ENCODE peak calls at places on chromosomes 2 and 18, in seven cellular contexts. L is body of pancreas, O is ovary, C is uterus, R is esophagus muscularis mucosa, K is adrenal gland, P is thyroid gland. T is an unnamed sample.

GRCh38 chr2:86794866-86795265 is 4.2 kb upstream of the CD8A start:
- DNase-seq in P (no peak), R (peak; percentile 75), C (no peak), K (no peak), L (no peak), O (no peak), T (no peak)

GRCh38 chr18:13070460-13070859 is 79.3 kb downstream of the CEP192 start:
- DNase-seq in R (no peak), K (no peak), L (no peak), O (no peak), P (no peak), C (no peak), T (no peak)

GRCh38 chr2:102667072-102667471 is 47.7 kb downstream of the SLC9A2 start:
- DNase-seq in C (no peak), K (no peak), R (no peak), L (no peak), O (no peak), P (no peak), T (no peak)

GRCh38 chr2:20640411-20641122 is 10.3 kb downstream of the HS1BP3 start:
- DNase-seq in L (peak; percentile 21), R (no peak), K (peak; percentile 75), C (peak; percentile 61), P (peak; percentile 79), O (peak; percentile 77), T (no peak)

GRCh38 chr18:73980289-73980979 is 167.2 kb downstream of the FBXO15 start:
- DNase-seq in P (no peak), O (no peak), L (peak; percentile 10), C (no peak), R (peak; percentile 77), K (no peak), T (no peak)

GRCh38 chr2:224691563-224691962 is 24.6 kb downstream of the CCDC195 start:
- DNase-seq in L (no peak), P (no peak), O (no peak), K (no peak), R (no peak), C (no peak), T (no peak)

GRCh38 chr2:105812180-105813044 is 67.7 kb downstream of the NCK2 start:
- DNase-seq in R (no peak), O (peak; percentile 53), C (peak; percentile 44), P (peak; percentile 88), K (peak; percentile 59), L (peak; percentile 45), T (no peak)

GRCh38 chr18:54260376-54261072 is 8.8 kb upstream of the POLI start:
- DNase-seq in C (no peak), R (no peak), L (peak; percentile 23), K (no peak), O (no peak), P (peak; percentile 25), T (no peak)

GRCh38 chr2:151156943-151157705 is 104.5 kb downstream of the RBM43 start:
- DNase-seq in O (no peak), R (no peak), L (no peak), P (no peak), C (no peak), K (no peak), T (no peak)

GRCh38 chr2:85750509-85751299 is 3.1 kb upstream of the ATOH8 start:
- DNase-seq in L (peak; percentile 84), K (peak; percentile 80), C (peak; percentile 70), O (peak; percentile 81), P (peak; percentile 84), R (no peak), T (peak; percentile 68)

GRCh38 chr2:38692636-38693318 is 26.9 kb downstream of the GALM start:
- DNase-seq in R (no peak), K (peak; percentile 84), O (no peak), P (peak; percentile 43), L (peak; percentile 94), C (no peak), T (no peak)

GRCh38 chr2:187546762-187547333 is 7.4 kb downstream of the TFPI start:
- DNase-seq in K (no peak), L (no peak), P (no peak), O (no peak), C (no peak), R (no peak), T (no peak)

GRCh38 chr2:134407154-134407890 is 153.4 kb downstream of the MGAT5 start:
- DNase-seq in L (no peak), R (no peak), C (no peak), K (no peak), O (no peak), P (no peak), T (no peak)

GRCh38 chr18:23894661-23895175 is 119.8 kb upstream of the TTC39C start:
- DNase-seq in L (no peak), K (no peak), O (no peak), C (no peak), R (peak; percentile 80), P (no peak), T (no peak)

GRCh38 chr2:174634130-174635014 is 36.8 kb upstream of the WIPF1 start:
- DNase-seq in L (no peak), C (no peak), P (peak; percentile 11), O (no peak), R (no peak), K (no peak), T (no peak)

GRCh38 chr2:128365217-128365905 is 46.7 kb upstream of the HS6ST1 start:
- DNase-seq in P (no peak), R (no peak), O (no peak), L (no peak), C (no peak), K (no peak), T (no peak)

GRCh38 chr2:204282525-204282924 is 262.8 kb upstream of the PARD3B start:
- DNase-seq in C (no peak), K (no peak), R (no peak), L (no peak), O (no peak), P (no peak), T (no peak)

DNA sequence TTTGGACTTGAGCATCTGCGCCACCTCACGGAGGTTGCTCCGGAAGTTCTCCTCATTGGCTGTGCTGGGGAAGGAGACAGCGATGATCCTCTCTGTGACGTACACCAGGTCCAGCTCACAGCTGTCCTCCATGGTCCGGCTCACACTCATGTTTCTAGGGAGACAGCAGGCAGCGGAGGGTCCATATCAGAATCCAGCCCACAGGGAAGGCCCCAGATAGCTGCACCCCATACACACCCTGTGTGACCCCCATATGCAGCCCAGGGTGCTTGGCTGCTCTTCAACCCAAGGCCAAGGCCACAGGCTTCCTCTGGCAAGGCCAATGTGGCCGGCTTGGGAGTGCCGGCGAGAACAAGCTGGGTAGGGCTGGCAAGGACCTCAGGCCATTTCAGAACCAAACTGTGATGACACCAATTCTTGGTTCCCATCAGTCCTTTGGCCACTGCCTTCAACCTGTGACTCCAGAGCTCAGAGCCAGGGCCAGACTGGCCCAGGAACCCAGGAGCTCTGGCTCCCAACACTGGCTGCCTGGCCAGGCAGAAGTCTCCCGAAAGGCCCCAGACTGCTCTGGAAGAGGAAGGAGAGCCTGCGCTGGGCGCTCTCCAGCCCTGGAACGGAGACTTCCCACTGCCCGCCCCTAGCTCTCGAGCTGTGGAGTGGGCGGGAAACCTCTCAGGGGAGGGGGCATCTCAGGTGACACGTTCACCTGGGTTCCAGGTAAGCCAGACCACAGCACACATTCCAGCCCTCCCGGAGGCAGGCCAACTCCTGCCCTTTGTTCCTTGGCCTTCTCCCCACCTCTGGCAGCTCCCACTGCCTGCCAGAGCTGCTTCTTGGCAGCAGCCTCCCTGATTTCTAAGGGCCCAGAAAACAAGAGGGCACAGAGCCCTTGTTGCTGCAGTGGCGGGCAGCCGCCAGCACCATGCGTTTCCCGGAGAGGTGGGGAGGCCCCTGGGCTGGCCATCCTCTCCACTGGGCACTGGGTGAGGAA is 104.7 kb downstream of the TNS1 start:
- DNase-seq in L (peak; percentile 96), R (no peak), C (peak; percentile 38), O (peak; percentile 67), K (peak; percentile 54), P (peak; percentile 98), T (no peak)
- TF ChIP-seq POLR2A in L (peak; percentile 40), R (peak; percentile 12), C (peak; percentile 14), O (no peak), K (no peak), P (no peak), T (no peak)

DNA sequence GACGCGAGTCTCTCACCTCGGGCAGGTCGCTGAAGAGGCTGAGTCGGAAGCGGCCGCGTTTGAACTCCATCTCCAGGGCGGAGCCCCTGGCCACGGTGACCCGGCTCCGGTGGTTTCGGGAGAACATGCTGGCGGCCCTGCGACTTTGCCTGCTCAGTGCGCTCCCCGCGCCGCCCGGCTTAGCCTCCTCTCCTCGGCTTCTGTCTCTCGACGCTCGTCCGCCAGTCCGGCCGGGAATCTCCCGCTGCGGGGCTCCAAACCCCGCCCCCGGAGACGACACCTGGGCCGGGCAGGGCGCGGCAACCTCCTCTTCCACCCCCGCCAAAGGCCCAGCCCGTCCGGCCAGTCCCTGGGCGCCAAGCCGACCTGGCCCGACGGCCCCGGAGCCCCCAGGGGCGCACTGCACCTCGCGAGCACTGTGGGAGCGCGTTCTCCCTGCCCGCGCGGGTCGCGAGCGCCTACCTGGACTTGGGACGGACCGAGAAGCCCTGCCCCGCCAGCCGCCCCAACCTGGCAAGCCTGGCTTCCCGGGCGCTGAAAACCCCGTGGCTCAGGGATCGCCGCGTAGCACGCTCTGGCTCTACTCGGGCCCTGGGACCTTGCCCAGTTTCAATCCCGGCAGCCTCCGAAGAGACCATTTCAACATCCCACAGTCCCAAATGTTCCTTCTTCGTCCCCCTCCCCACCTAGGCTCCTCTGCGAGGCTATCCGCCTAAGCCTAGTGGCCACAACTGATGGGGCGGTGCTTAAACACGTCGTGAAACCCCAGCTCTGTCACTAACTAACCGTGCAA is at the start of gene RTKN:
- DNase-seq in O (peak; percentile 62), P (peak; percentile 82), C (no peak), L (peak; percentile 86), K (no peak), R (no peak), T (no peak)
- TF ChIP-seq POLR2A in O (no peak), P (peak; percentile 4), C (peak; percentile 36), L (peak; percentile 92), K (no peak), R (no peak), T (no peak)

GRCh38 chr18:75211002-75211621 is 515 bp downstream of the TSHZ1 start:
- DNase-seq in O (no peak), C (no peak), K (peak; percentile 24), L (no peak), P (peak; percentile 20), R (no peak), T (no peak)
- TF ChIP-seq POLR2A in O (no peak), C (no peak), K (no peak), L (no peak), P (no peak), R (no peak), T (no peak)

DNA sequence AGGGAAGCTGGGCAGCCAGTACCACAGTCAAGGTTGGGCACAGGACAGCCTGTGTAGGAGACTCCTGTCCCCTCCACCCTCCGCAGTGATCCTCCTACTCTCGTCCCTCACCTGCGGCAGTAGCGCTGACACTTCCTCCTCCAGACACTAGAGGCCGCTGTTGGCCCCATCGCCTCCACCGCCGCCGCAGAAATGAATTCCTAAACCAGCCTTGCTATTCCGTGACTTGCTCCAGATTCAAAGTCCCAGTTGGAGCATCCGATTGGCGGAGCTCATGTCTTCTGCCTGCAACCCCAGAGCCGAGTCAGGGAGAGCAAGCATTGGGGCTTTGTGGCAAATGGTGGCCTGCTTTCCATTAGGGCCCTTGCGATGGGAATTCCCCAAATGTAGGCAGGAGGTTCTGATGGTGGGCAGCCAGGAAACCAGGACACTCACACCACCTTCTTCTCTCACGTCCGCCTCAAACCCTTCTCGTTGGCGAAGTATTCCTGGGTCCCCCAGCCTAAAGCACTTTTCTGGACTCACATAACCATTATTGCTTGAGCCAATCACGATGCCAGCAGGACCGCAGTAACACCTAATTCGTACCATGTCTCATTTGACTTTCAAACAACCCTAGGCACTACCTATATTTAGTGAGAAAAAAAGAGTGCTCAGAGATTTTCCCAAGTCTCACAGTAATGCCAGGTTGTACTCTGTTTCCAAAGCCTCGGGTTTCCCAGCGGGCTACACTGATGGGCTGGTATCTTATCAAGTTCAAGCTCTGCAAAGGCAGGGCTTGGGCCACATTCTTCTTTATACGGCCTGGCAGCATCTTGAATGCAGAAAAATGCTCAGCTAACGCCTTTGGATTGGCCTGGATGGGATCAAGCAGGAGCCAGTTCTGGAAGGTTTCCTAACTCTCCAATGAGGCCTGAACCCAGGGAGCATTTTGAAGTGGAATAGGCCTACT is 1.2 kb upstream of the DNAJB2 start:
- DNase-seq in O (peak; percentile 87), R (peak; percentile 94), K (peak; percentile 81), L (peak; percentile 82), P (peak; percentile 81), C (peak; percentile 86), T (no peak)
- TF ChIP-seq POLR2A in O (peak; percentile 24), R (no peak), K (no peak), L (no peak), P (no peak), C (no peak), T (no peak)

T was measured in H54.